ENCODE peak calls at places on chromosome 6, in seven cellular contexts. U is kidney, N is dorsolateral prefrontal cortex, Z is neuronal stem cell, E is cardiac fibroblast, F is mammary epithelial cell, L is A549. I is an unnamed sample.

GRCh38 chr6:33061987-33062386 is 11.5 kb downstream of the HLA-DPA1 start:
- DNase-seq in U (no peak), N (no peak), Z (no peak), E (peak), F (no peak), L (no peak), I (peak)

GRCh38 chr6:46465294-46466165 is 25.7 kb downstream of the RCAN2 start:
- DNase-seq in U (no peak), N (no peak), Z (no peak), E (peak), F (peak), L (no peak), I (peak)

GRCh38 chr6:85395746-85396145 is 54.1 kb upstream of the NT5E start:
- DNase-seq in U (no peak), N (no peak), Z (no peak), E (no peak), F (no peak), L (no peak), I (no peak)

GRCh38 chr6:163943647-163944395 is 529.3 kb downstream of the QKI start:
- DNase-seq in U (no peak), N (peak), Z (peak), E (peak), F (no peak), L (no peak), I (no peak)

GRCh38 chr6:44057238-44057930 is 69.9 kb downstream of the MRPL14 start:
- DNase-seq in U (no peak), N (no peak), Z (no peak), E (peak), F (peak), L (no peak), I (no peak)

GRCh38 chr6:142440603-142441293 is 138.9 kb downstream of the ADGRG6 start:
- DNase-seq in U (no peak), N (no peak), Z (peak), E (no peak), F (no peak), L (no peak), I (no peak)

GRCh38 chr6:38346291-38347079 is 293.2 kb downstream of the BTBD9 start:
- DNase-seq in U (no peak), N (no peak), Z (no peak), E (peak), F (peak), L (no peak), I (peak)

GRCh38 chr6:147508073-147508870 is at the start of gene SAMD5:
- DNase-seq in U (peak), N (no peak), Z (peak), E (peak), F (peak), L (peak), I (peak)

GRCh38 chr6:166104107-166104506 is 63.5 kb downstream of the TBXT start:
- DNase-seq in U (no peak), N (no peak), Z (no peak), E (peak), F (no peak), L (no peak), I (no peak)

GRCh38 chr6:107704377-107705013 is 119.6 kb downstream of the SCML4 start:
- DNase-seq in U (no peak), N (no peak), Z (peak), E (peak), F (no peak), L (peak), I (peak)

GRCh38 chr6:160124605-160125004 is 3.0 kb downstream of the SLC22A1 start:
- DNase-seq in U (no peak), N (no peak), Z (no peak), E (no peak), F (no peak), L (no peak), I (no peak)

DNA sequence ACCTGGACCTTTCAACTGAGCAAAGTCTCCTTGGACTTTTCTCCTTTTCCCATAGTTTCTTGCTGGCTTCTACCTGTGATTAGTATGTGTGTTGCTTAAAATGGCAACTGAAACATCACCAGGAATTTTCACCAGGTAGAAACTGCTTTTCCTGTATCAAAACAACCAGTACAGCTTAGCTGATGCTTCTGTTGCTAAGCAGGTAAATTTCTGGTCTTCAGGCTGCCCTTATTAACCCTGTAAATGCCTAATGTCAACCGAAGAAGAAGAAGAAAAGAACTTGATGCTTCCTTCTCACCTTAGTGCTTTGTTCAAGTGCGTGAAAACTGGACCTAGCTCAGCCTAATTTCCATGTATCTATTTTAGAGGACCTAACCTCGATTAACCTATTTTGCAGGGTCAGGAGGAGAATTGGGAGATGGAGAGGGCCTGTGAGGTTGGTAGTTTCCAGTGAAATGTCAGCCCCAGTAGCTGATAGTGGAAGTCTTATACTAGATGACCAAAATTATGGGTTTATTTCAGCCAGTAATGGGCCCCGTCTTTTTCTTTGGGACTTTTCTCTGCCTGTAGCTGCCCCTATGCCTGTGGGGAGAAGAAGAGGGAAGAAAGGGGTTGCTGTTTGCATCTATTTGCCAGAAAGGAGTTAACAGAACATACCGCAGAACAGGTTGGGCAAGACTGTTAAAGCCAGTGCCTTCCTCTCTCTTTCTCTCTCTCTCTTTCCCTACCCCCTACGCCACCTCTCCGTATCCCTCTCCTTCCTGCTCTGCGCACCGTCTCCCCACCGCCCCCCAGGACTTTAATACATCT is 37.7 kb downstream of the RREB1 start:
- DNase-seq in U (no peak), N (no peak), Z (no peak), E (no peak), F (peak), L (no peak), I (peak)
- H3K4me3 ChIP-seq in U (no peak), N (no peak), Z (no peak), E (no peak), F (no peak), L (no peak), I (no peak)

DNA sequence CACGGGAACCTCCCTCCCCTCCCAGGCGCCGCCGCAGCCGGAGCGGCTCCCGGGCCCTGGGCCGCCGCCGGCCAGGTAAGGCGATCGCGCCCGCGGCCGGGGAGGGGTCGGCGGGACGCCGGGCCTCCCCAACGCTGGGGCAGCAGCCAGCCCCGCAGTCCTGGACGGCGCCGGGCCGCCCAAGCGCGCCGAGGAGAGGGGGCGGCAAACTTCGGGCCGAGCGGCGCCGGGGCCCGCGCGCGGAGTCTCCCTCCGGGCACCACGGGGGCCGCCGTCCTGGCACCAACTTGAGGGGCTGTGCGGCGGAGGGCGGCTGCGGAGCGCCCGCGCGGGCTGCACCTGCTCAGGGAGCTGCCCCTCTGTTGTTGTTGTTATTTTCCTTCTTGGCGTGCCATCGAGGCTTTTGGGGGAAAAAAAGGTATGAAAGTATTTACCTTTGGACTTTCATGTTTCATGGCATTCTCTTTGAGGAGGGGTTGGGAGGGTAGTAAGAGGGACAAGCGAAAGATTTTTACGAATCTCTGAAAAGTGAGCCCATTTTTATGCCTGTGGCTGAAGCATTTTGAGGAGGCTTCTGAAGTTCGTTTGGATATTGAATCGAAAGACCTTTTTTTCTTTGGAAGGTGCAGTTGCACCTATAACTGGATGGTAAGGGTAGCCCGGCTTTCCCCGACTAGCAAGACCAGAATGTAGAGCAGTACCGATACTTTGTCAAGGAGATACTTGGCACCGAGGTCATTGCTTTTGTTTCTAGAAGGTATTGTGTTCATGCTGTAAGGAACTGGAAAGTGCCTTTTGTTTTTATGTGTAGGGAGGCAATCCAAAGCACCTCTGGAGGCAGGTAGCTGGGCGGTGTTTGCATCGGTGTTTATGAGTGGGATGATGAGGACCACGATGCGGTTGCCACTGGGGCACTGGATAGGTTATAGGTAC is at the start of gene RNF182:
- DNase-seq in U (no peak), N (no peak), Z (peak), E (no peak), F (no peak), L (no peak), I (no peak)
- H3K4me3 ChIP-seq in U (peak), N (peak), Z (peak), E (peak), F (peak), L (peak), I (peak)

GRCh38 chr6:63675138-63675537 is 39.5 kb downstream of the PHF3 start:
- DNase-seq in U (no peak), N (no peak), Z (no peak), E (no peak), F (no peak), L (no peak), I (no peak)
- H3K4me3 ChIP-seq in U (no peak), N (no peak), Z (no peak), E (no peak), F (no peak), L (no peak), I (no peak)

DNA sequence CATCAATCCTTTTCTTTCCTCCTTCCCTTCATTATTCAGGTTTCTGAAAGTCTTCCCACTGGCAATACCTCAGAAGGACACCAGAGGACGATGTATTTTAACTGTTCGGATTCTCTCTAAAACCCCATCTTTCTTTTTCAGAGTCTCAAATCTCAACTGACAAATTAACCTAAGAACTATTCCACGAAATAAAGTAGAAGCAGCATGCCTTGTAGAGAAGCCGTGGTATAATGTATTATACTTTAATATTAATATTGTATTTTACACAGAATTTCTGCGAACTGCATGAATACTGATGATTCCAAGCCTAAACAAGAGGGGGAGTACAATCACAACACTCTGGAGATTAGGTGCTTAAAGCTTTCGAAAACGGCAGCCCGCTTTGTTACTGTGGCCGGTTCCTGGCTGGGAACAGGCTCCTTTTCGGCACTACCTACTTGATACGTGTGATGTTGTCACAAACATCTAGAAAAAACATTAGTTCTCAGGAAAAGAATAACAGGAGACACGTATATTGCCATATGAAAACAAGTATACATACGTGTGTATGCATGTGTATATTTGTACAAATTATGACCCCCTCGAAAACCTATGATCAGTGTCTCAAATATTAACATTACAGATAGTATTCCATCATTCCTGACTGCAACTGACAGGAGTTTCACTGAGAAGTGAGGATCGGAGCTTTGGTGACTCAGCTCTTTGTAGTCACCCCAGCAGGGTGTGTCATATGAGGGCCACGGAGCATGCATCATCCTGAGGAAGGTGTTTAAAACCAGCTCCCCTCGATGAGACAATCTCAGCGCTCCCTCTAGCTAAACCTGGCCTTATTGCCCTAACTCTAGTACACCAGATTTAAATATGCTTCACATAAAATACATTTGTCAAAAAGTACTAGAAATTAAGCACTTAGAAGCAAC is 319.7 kb upstream of the TCF21 start:
- DNase-seq in U (no peak), N (no peak), Z (no peak), E (peak), F (peak), L (peak), I (peak)
- H3K4me3 ChIP-seq in U (peak), N (peak), Z (no peak), E (peak), F (peak), L (peak), I (peak)